ENCODE peak calls at places on chromosomes 16 and 17, in six cellular contexts. T is epithelial cell of proximal tubule, L is naive B cell, A is dermis microvascular lymphatic vessel endothelial cell, I is Panc1, G is HTR-8/SVneo. R is an unnamed sample.

GRCh38 chr17:37541880-37542675 is 52.4 kb downstream of the DUSP14 start:
- DNase-seq in T (no peak), L (no peak), A (no peak), I (no peak), G (no peak), R (no peak)

GRCh38 chr17:13503526-13503925 is 98.2 kb downstream of the HS3ST3A1 start:
- DNase-seq in T (no peak), L (no peak), A (no peak), I (no peak), G (no peak), R (no peak)

GRCh38 chr17:18362509-18363020 is 785 bp downstream of the SHMT1 start:
- DNase-seq in T (peak; percentile 74), L (no peak), A (peak; percentile 17), I (no peak), G (peak; percentile 53), R (peak; percentile 36)

GRCh38 chr17:50471009-50471905 is 2.6 kb upstream of the CHAD start:
- DNase-seq in T (no peak), L (no peak), A (peak; percentile 56), I (no peak), G (no peak), R (no peak)

GRCh38 chr17:81285179-81285878 is 9.8 kb downstream of the SLC38A10 start:
- DNase-seq in T (no peak), L (peak; percentile 30), A (peak; percentile 76), I (no peak), G (no peak), R (no peak)

GRCh38 chr16:66278111-66278531 is 88.4 kb upstream of the CDH5 start:
- DNase-seq in T (no peak), L (no peak), A (no peak), I (no peak), G (no peak), R (no peak)

GRCh38 chr17:39165178-39165843 is 650 bp downstream of the ARL5C start:
- DNase-seq in T (no peak), L (no peak), A (no peak), I (no peak), G (no peak), R (no peak)

GRCh38 chr17:41511130-41511529 is 5.7 kb upstream of the KRT13 start:
- DNase-seq in T (no peak), L (no peak), A (no peak), I (no peak), G (no peak), R (no peak)

GRCh38 chr17:60901806-60902205 is 224.2 kb downstream of the BCAS3 start:
- DNase-seq in T (peak; percentile 12), L (no peak), A (peak; percentile 2), I (no peak), G (peak; percentile 71), R (no peak)

GRCh38 chr17:49873466-49873865 is 25.6 kb upstream of the TAC4 start:
- DNase-seq in T (no peak), L (no peak), A (no peak), I (no peak), G (no peak), R (no peak)

GRCh38 chr17:34176440-34176839 is 78.6 kb upstream of the CCL2 start:
- DNase-seq in T (no peak), L (no peak), A (no peak), I (no peak), G (no peak), R (no peak)

GRCh38 chr17:7739746-7740145 is 22.2 kb downstream of the DNAH2 start:
- DNase-seq in T (no peak), L (no peak), A (no peak), I (no peak), G (no peak), R (no peak)

GRCh38 chr17:70295329-70295728 is 126.0 kb downstream of the KCNJ2 start:
- DNase-seq in T (no peak), L (no peak), A (no peak), I (no peak), G (no peak), R (no peak)

GRCh38 chr17:31581022-31581483 is 189.6 kb downstream of the RAB11FIP4 start:
- DNase-seq in T (no peak), L (no peak), A (peak; percentile 79), I (no peak), G (peak; percentile 93), R (peak; percentile 98)

R was measured in MG63.